ENCODE peak calls at places on chromosomes 12 and 14, in five cellular contexts. One of them, this sample, is unnamed.
A peak's percentile ranks its signal among the peaks of the same experiment; 100 is the strongest.

GRCh38 chr14:68407275-68407674 is 385.6 kb downstream of the ZFP36L1 start:
- DNase-seq in AG10803: no peak
- DNase-seq in Panc1: no peak
- DNase-seq in choroid plexus epithelial cell: no peak
- DNase-seq in OCI-LY7: no peak
- DNase-seq in this sample: no peak

GRCh38 chr14:83342590-83342989 is 1808.9 kb upstream of the SEL1L start:
- DNase-seq in AG10803: peak; percentile 67
- DNase-seq in Panc1: no peak
- DNase-seq in choroid plexus epithelial cell: no peak
- DNase-seq in OCI-LY7: no peak
- DNase-seq in this sample: peak; percentile 13

GRCh38 chr12:71476513-71476912 is 36.9 kb downstream of the LGR5 start:
- DNase-seq in AG10803: peak; percentile 94
- DNase-seq in Panc1: no peak
- DNase-seq in choroid plexus epithelial cell: peak; percentile 34
- DNase-seq in OCI-LY7: no peak
- DNase-seq in this sample: peak; percentile 10

GRCh38 chr12:98388126-98388525 is 127.3 kb upstream of the TMPO start:
- DNase-seq in AG10803: no peak
- DNase-seq in Panc1: no peak
- DNase-seq in choroid plexus epithelial cell: no peak
- DNase-seq in OCI-LY7: no peak
- DNase-seq in this sample: no peak

GRCh38 chr12:24948452-24948815 is 467 bp downstream of the BCAT1 start:
- DNase-seq in AG10803: peak; percentile 52
- DNase-seq in Panc1: no peak
- DNase-seq in choroid plexus epithelial cell: peak; percentile 41
- DNase-seq in OCI-LY7: peak; percentile 59
- DNase-seq in this sample: peak; percentile 43

GRCh38 chr14:20799955-20800544 is 2.6 kb downstream of the RNASE1 start:
- DNase-seq in AG10803: no peak
- DNase-seq in Panc1: no peak
- DNase-seq in choroid plexus epithelial cell: no peak
- DNase-seq in OCI-LY7: no peak
- DNase-seq in this sample: no peak

GRCh38 chr14:35532783-35533356 is 1.1 kb upstream of the INSM2 start:
- DNase-seq in AG10803: no peak
- DNase-seq in Panc1: no peak
- DNase-seq in choroid plexus epithelial cell: no peak
- DNase-seq in OCI-LY7: no peak
- DNase-seq in this sample: no peak

GRCh38 chr14:92520701-92521415 is 7.3 kb downstream of the RIN3 start:
- DNase-seq in AG10803: no peak
- DNase-seq in Panc1: no peak
- DNase-seq in choroid plexus epithelial cell: no peak
- DNase-seq in OCI-LY7: no peak
- DNase-seq in this sample: no peak

GRCh38 chr14:20489093-20489994 is 16.0 kb upstream of the RNASE10 start:
- DNase-seq in AG10803: no peak
- DNase-seq in Panc1: no peak
- DNase-seq in choroid plexus epithelial cell: peak; percentile 43
- DNase-seq in OCI-LY7: no peak
- DNase-seq in this sample: no peak

GRCh38 chr14:85764809-85765208 is 234.9 kb downstream of the FLRT2 start:
- DNase-seq in AG10803: no peak
- DNase-seq in Panc1: no peak
- DNase-seq in choroid plexus epithelial cell: no peak
- DNase-seq in OCI-LY7: no peak
- DNase-seq in this sample: peak; percentile 7

GRCh38 chr12:105462841-105463240 is 132.3 kb downstream of the C12orf75 start:
- DNase-seq in AG10803: peak; percentile 78
- DNase-seq in Panc1: no peak
- DNase-seq in choroid plexus epithelial cell: peak; percentile 42
- DNase-seq in OCI-LY7: no peak
- DNase-seq in this sample: no peak

DNA sequence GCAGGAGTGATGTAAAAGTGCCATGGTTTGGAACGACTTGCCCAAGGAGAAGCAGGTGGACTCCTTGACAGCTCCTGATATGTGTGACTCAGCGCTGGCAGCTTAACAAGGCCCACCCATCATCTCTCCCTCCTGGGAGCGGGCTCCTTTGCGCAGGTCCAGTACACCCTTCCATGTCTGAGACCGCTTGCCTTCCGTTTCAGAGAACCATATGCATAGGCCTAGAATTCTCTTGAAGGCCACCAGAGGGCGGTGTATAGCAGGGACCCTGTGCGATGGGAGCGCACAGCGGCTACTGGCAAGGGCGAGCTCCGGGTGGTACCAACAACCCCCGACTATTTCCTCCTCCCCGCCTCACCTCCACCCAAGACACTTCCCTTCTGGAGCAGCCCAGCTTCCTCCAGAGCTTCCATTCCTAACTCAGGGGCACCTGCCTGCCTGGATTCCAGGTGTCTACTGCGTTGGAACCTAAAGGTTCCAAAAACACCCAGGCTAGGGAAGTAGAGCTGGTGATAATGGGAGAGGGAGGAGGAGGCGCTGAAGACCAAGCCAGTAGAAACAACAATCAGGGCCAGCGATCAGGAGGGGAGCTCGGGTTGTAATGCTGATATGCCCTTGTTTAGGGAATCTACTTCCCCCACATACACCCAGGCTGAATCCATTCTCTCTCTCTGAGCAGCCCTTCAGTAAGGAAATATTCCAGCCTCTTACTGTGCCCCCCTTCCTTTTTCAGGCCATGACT is 6.2 kb downstream of the DHH start:
- DNase-seq in AG10803: peak; percentile 81
- DNase-seq in Panc1: peak; percentile 55
- DNase-seq in choroid plexus epithelial cell: peak; percentile 97
- DNase-seq in OCI-LY7: peak; percentile 84
- DNase-seq in this sample: peak; percentile 90
- H3K4me3 ChIP-seq in AG10803: no peak overlapping the region
- H3K4me3 ChIP-seq in Panc1: peak overlapping the region; percentile 37
- H3K4me3 ChIP-seq in choroid plexus epithelial cell: peak overlapping the region; percentile 30
- H3K4me3 ChIP-seq in OCI-LY7: peak overlapping the region; percentile 21
- H3K4me3 ChIP-seq in this sample: no peak overlapping the region

DNA sequence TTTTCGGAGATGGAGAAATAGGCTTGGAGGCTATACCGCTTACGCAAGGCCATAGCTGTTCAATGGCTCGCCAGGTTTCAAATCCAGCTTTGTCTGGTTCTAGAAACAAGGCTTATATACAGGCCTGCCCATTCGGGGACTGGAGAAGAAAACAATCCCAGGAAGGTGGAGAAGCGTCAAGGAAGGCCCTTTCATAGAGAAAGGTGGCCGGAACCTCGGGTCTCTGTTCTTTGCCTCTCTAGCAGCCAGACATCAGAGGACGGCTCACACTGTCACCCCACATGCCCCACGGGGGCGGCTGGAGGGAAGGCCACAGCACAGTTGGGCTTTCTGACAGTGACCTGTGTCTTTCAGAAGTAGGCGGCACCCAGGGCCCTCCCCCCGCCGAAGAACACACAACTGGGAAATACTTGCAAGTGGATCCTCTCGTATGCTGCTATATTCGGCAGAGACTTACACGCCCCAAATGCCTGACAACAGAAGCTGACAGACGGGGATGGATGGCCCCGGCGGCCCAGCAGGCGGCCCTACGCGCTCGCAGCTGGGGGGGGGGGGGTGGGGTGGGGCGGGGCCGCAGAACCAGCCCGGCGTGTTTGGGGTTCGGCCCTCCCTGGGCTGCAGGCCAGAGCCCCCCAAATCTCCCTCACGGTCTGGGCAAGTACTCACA is 4.5 kb upstream of the SETD1B start:
- DNase-seq in AG10803: peak; percentile 92
- DNase-seq in Panc1: no peak
- DNase-seq in choroid plexus epithelial cell: peak; percentile 91
- DNase-seq in OCI-LY7: peak; percentile 71
- DNase-seq in this sample: peak; percentile 84
- TF ChIP-seq CTCF in AG10803: no peak
- TF ChIP-seq CTCF in Panc1: no peak
- TF ChIP-seq CTCF in choroid plexus epithelial cell: no peak
- TF ChIP-seq CTCF in OCI-LY7: no peak
- TF ChIP-seq CTCF in this sample: peak; percentile 6

GRCh38 chr12:108858399-108859074 is 1.2 kb upstream of the SSH1 start:
- DNase-seq in AG10803: peak; percentile 39
- DNase-seq in Panc1: no peak
- DNase-seq in choroid plexus epithelial cell: no peak
- DNase-seq in OCI-LY7: no peak
- DNase-seq in this sample: peak; percentile 22
- H3K4me3 ChIP-seq in AG10803: peak overlapping the region; percentile 52
- H3K4me3 ChIP-seq in Panc1: peak overlapping the region; percentile 58
- H3K4me3 ChIP-seq in choroid plexus epithelial cell: peak overlapping the region; percentile 44
- H3K4me3 ChIP-seq in OCI-LY7: peak overlapping the region; percentile 71
- H3K4me3 ChIP-seq in this sample: peak overlapping the region; percentile 57

GRCh38 chr12:5489760-5490432 is 58.0 kb downstream of the NTF3 start:
- DNase-seq in AG10803: peak; percentile 61
- DNase-seq in Panc1: no peak
- DNase-seq in choroid plexus epithelial cell: no peak
- DNase-seq in OCI-LY7: no peak
- DNase-seq in this sample: no peak

GRCh38 chr12:5494343-5494742 is 62.4 kb downstream of the NTF3 start:
- DNase-seq in AG10803: no peak
- DNase-seq in Panc1: no peak
- DNase-seq in choroid plexus epithelial cell: no peak
- DNase-seq in OCI-LY7: no peak
- DNase-seq in this sample: no peak

GRCh38 chr12:5492562-5492961 is 60.7 kb downstream of the NTF3 start:
- DNase-seq in AG10803: no peak
- DNase-seq in Panc1: no peak
- DNase-seq in choroid plexus epithelial cell: no peak
- DNase-seq in OCI-LY7: no peak
- DNase-seq in this sample: no peak

GRCh38 chr12:5497329-5498058 is 65.6 kb downstream of the NTF3 start:
- DNase-seq in AG10803: peak; percentile 83
- DNase-seq in Panc1: no peak
- DNase-seq in choroid plexus epithelial cell: no peak
- DNase-seq in OCI-LY7: no peak
- DNase-seq in this sample: peak; percentile 41

GRCh38 chr12:5493018-5493417 is 61.1 kb downstream of the NTF3 start:
- DNase-seq in AG10803: no peak
- DNase-seq in Panc1: no peak
- DNase-seq in choroid plexus epithelial cell: no peak
- DNase-seq in OCI-LY7: no peak
- DNase-seq in this sample: no peak
- TF ChIP-seq CTCF in AG10803: peak; percentile 26
- TF ChIP-seq CTCF in Panc1: no peak
- TF ChIP-seq CTCF in choroid plexus epithelial cell: no peak
- TF ChIP-seq CTCF in OCI-LY7: no peak
- TF ChIP-seq CTCF in this sample: no peak

GRCh38 chr14:50932159-50932558 is 12.1 kb downstream of the PYGL start:
- DNase-seq in AG10803: no peak
- DNase-seq in Panc1: no peak
- DNase-seq in choroid plexus epithelial cell: no peak
- DNase-seq in OCI-LY7: no peak
- DNase-seq in this sample: no peak
- H3K4me3 ChIP-seq in AG10803: no peak overlapping the region
- H3K4me3 ChIP-seq in Panc1: no peak overlapping the region
- H3K4me3 ChIP-seq in choroid plexus epithelial cell: no peak overlapping the region
- H3K4me3 ChIP-seq in OCI-LY7: no peak overlapping the region
- H3K4me3 ChIP-seq in this sample: no peak overlapping the region

DNA sequence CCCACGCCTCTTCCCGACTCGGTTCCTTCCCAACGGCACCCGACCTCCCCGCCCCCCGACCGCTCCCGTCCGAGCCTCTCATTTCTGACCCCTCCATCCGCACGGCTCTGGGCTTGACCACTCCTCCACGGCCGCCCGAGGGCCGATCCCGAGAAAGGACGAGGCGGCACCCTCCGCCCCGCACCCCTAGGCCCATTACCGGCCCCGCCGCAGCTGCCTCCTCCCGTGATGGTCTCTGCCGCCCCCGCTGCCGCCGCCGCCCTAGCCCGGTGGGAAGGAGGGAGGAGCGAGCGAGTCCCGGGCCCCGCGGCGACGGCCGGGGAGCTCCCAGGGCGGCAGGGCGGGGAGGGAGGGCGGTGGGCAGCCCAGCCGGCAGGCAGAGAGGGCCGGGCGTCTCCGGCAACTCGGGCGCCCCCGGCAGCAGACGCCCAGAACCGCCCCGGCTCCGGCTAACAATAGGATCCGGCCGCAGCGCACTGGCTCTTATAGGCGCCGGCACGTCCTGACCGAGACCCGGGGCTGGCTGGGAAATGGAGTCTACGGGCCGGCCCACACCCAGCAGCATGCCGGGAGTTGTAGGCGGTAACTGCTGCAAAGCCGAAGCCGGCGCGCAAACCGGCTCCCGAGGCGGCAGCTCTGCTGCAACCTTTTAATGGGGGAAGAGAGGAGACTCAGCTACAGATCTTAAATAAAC is at the start of gene CSRNP2:
- DNase-seq in AG10803: peak; percentile 95
- DNase-seq in Panc1: peak; percentile 51
- DNase-seq in choroid plexus epithelial cell: peak; percentile 98
- DNase-seq in OCI-LY7: peak; percentile 95
- DNase-seq in this sample: peak; percentile 97
- TF ChIP-seq CTCF in AG10803: no peak
- TF ChIP-seq CTCF in Panc1: no peak
- TF ChIP-seq CTCF in choroid plexus epithelial cell: no peak
- TF ChIP-seq CTCF in OCI-LY7: peak; percentile 24
- TF ChIP-seq CTCF in this sample: no peak

DNA sequence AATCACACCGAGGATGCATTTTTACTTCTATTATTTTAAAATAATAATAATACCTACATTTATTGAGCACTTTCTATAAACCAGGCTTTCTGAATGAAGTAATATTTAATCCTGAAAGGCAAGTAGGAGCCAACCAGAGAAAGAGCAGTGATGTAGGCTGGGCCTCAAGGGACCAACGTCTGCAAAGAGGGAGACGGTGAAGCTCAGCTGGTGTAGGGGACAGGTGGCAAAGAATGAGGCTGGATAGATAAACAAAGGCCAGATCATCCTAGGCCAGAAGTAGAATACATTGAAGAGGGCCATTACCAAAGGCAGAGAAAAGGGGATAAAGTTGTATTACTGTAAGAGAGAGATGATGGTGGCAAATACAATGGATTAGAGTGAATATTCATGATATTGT is 810 bp upstream of the TMBIM4 start:
- DNase-seq in AG10803: no peak
- DNase-seq in Panc1: no peak
- DNase-seq in choroid plexus epithelial cell: no peak
- DNase-seq in OCI-LY7: no peak
- DNase-seq in this sample: no peak
- H3K4me3 ChIP-seq in AG10803: peak overlapping the region; percentile 90
- H3K4me3 ChIP-seq in Panc1: peak overlapping the region; percentile 86
- H3K4me3 ChIP-seq in choroid plexus epithelial cell: no peak overlapping the region
- H3K4me3 ChIP-seq in OCI-LY7: peak overlapping the region; percentile 80
- H3K4me3 ChIP-seq in this sample: peak overlapping the region; percentile 90